ENCODE peak calls at places on chromosome X, in six cellular contexts. H is iPS-NIHi11, G is NCI-H1417, P is MV-4-11, E is NCI-H345, X is H9. O is an unnamed sample.

GRCh38 chrX:140664939-140665338 is 44.6 kb upstream of the LINC00632 start:
- DNase-seq in E (no peak), G (no peak), X (no peak), H (no peak), P (peak; percentile 1), O (peak; percentile 42)

GRCh38 chrX:155612312-155613224 is at the start of gene TMLHE:
- DNase-seq in H (peak; percentile 69), P (peak; percentile 37), G (peak; percentile 3), X (peak; percentile 59), E (peak; percentile 62), O (peak; percentile 70)

GRCh38 chrX:119753639-119754257 is 4.6 kb upstream of the SOWAHD start:
- DNase-seq in E (peak; percentile 28), P (peak; percentile 61), H (no peak), X (peak; percentile 33), G (no peak), O (peak; percentile 88)

GRCh38 chrX:107672955-107673378 is 44.7 kb downstream of the PRPS1 start:
- DNase-seq in G (peak; percentile 31), P (peak; percentile 33), X (peak; percentile 81), E (peak; percentile 54), H (peak; percentile 33), O (peak; percentile 96)

GRCh38 chrX:125444659-125445058 is 125.0 kb downstream of the TEX13C start:
- DNase-seq in X (no peak), E (no peak), G (no peak), H (no peak), P (no peak), O (no peak)

GRCh38 chrX:134542485-134542884 is 82.5 kb downstream of the HPRT1 start:
- DNase-seq in H (no peak), G (peak; percentile 11), E (peak; percentile 55), X (no peak), P (peak; percentile 56), O (peak; percentile 84)

GRCh38 chrX:150848914-150849365 is 49.5 kb downstream of the CD99L2 start:
- DNase-seq in X (no peak), E (peak; percentile 83), P (peak; percentile 78), H (no peak), G (peak; percentile 63), O (peak; percentile 85)

GRCh38 chrX:14528629-14529287 is 578 bp upstream of the GLRA2 start:
- DNase-seq in G (peak; percentile 40), P (peak; percentile 0), H (peak; percentile 30), E (peak; percentile 83), X (peak; percentile 60), O (peak; percentile 63)

GRCh38 chrX:71650333-71650969 is 16.9 kb upstream of the LOC101059915 start:
- DNase-seq in G (no peak), P (peak; percentile 5), X (no peak), H (no peak), E (no peak), O (peak; percentile 71)

GRCh38 chrX:8738588-8739189 is 6.8 kb upstream of the ANOS1 start:
- DNase-seq in E (peak; percentile 59), P (peak; percentile 20), X (no peak), H (no peak), G (peak; percentile 71), O (peak; percentile 53)

GRCh38 chrX:19548279-19548678 is 33.0 kb upstream of the MAP3K15 start:
- DNase-seq in H (no peak), P (no peak), E (no peak), G (no peak), X (no peak), O (no peak)

O was measured in KBM-7.